ENCODE peak calls at places on chromosomes 3 and 15, in six cellular contexts. B is stimulated activated CD8-positive, alpha-beta memory T cell treated with anti-CD3 and anti-CD28 coated beads, Interleukin-12 subunit alpha, Interleukin-12 subunit beta, amount 100 ng/mL, for 4 hours; C is activated gamma-delta T cell; N is left cardiac atrium; M is erythroblast; P is nucleus accumbens. L is an unnamed sample.
A peak's percentile ranks its signal among the peaks of the same experiment; 100 is the strongest.

GRCh38 chr3:127289646-127290575 is 2.1 kb upstream of the PRR20G start:
- DNase-seq in M (no peak), B (no peak), N (no peak), C (no peak), P (no peak), L (no peak)

GRCh38 chr3:16060358-16060852 is 114.1 kb upstream of the GALNT15 start:
- DNase-seq in B (no peak), P (no peak), N (peak; percentile 68), C (no peak), M (no peak), L (no peak)

GRCh38 chr3:116425126-116425525 is 20.2 kb downstream of the LSAMP start:
- DNase-seq in B (no peak), N (no peak), P (no peak), M (no peak), C (no peak), L (no peak)

GRCh38 chr3:194323785-194324735 is 27.1 kb downstream of the CPN2 start:
- DNase-seq in M (no peak), C (no peak), B (no peak), N (peak; percentile 89), P (no peak), L (no peak)

GRCh38 chr15:85667491-85668424 is 127.0 kb downstream of the KLHL25 start:
- DNase-seq in N (peak; percentile 58), P (no peak), M (peak; percentile 22), B (peak; percentile 20), C (no peak), L (no peak)

GRCh38 chr3:13850161-13850945 is 29.5 kb downstream of the WNT7A start:
- DNase-seq in C (no peak), P (no peak), M (no peak), N (no peak), B (no peak), L (no peak)

GRCh38 chr3:24519368-24520100 is 24.9 kb upstream of the THRB start:
- DNase-seq in N (peak; percentile 17), B (no peak), P (no peak), C (no peak), M (no peak), L (no peak)

GRCh38 chr3:133563186-133563591 is 10.3 kb upstream of the CDV3 start:
- DNase-seq in B (no peak), N (no peak), P (no peak), C (no peak), M (no peak), L (no peak)

GRCh38 chr15:23074684-23075083 is 35.3 kb upstream of the TUBGCP5 start:
- DNase-seq in N (no peak), B (no peak), M (no peak), C (no peak), P (no peak), L (no peak)

GRCh38 chr15:96331942-96332853 is 1.7 kb downstream of the NR2F2 start:
- DNase-seq in N (peak; percentile 46), C (no peak), P (no peak), B (no peak), M (no peak), L (peak; percentile 25)

GRCh38 chr15:67079361-67079760 is 14.0 kb downstream of the SMAD3 start:
- DNase-seq in P (no peak), N (no peak), B (no peak), M (no peak), C (no peak), L (no peak)

GRCh38 chr3:148173836-148174235 is 523.9 kb upstream of the AGTR1 start:
- DNase-seq in M (no peak), N (no peak), P (no peak), C (no peak), B (no peak), L (no peak)

GRCh38 chr15:38701134-38701533 is 136.5 kb upstream of the RASGRP1 start:
- DNase-seq in P (no peak), N (no peak), C (no peak), M (no peak), B (no peak), L (no peak)

GRCh38 chr15:57769266-57769665 is 62.8 kb downstream of the POLR2M start:
- DNase-seq in B (no peak), P (no peak), M (no peak), C (no peak), N (peak; percentile 83), L (no peak)

GRCh38 chr3:123791417-123791816 is 92.7 kb downstream of the MYLK start:
- DNase-seq in N (no peak), M (no peak), C (no peak), B (no peak), P (no peak), L (no peak)